ENCODE peak calls at places on chromosomes 5 and 9, in nine cellular contexts. U is NCI-H1092 treated with DMSO at 0.1 percent for 48 hours, J is C1 segment of cervical spinal cord, P is aorta, C is astrocyte, O is HTR-8/SVneo, M is kidney tubule cell, T is pons, E is HCEC 1CT. R is an unnamed sample.

GRCh38 chr5:34957299-34957698 is 27.9 kb downstream of the DNAJC21 start:
- DNase-seq in M (no peak), J (no peak), P (no peak), U (no peak), T (no peak), C (no peak), E (no peak), O (no peak), R (no peak)

GRCh38 chr9:82891321-82891720 is 171.6 kb downstream of the RASEF start:
- DNase-seq in C (peak), J (no peak), T (no peak), U (no peak), P (no peak), M (no peak), E (no peak), O (no peak), R (no peak)

GRCh38 chr5:166845044-166845443 is 1446.4 kb upstream of the WWC1 start:
- DNase-seq in M (peak), U (no peak), T (no peak), E (no peak), C (peak), J (no peak), O (peak), P (no peak), R (peak)

GRCh38 chr5:122924203-122924602 is 78.8 kb downstream of the SNX24 start:
- DNase-seq in P (peak), M (no peak), E (no peak), T (no peak), O (peak), U (no peak), C (peak), J (no peak), R (peak)

GRCh38 chr5:1386274-1386717 is 41.4 kb upstream of the CLPTM1L start:
- DNase-seq in E (peak), M (peak), O (peak), C (peak), T (peak), P (peak), J (peak), U (peak), R (no peak)

GRCh38 chr5:159010611-159011497 is 88.9 kb downstream of the EBF1 start:
- DNase-seq in P (peak), M (no peak), C (no peak), O (no peak), U (no peak), J (no peak), T (no peak), E (no peak), R (no peak)

GRCh38 chr9:101026824-101027223 is 1.7 kb upstream of the PLPPR1 start:
- DNase-seq in T (peak), J (no peak), O (no peak), E (no peak), P (no peak), C (no peak), U (peak), M (peak), R (no peak)

GRCh38 chr5:59342181-59342580 is 551.3 kb downstream of the PDE4D start:
- DNase-seq in T (no peak), P (no peak), J (no peak), E (no peak), C (peak), M (no peak), U (peak), O (no peak), R (no peak)

GRCh38 chr5:9370256-9370655 is 175.6 kb downstream of the SEMA5A start:
- DNase-seq in P (no peak), O (no peak), T (no peak), C (no peak), J (no peak), U (no peak), M (peak), E (peak), R (no peak)

GRCh38 chr5:124235031-124235562 is 511.3 kb downstream of the ZNF608 start:
- DNase-seq in C (no peak), E (no peak), U (no peak), M (no peak), P (no peak), J (no peak), T (peak), O (no peak), R (no peak)

GRCh38 chr5:181133610-181134231 is 2.8 kb upstream of the OR2V1 start:
- DNase-seq in C (peak), P (peak), E (peak), J (no peak), O (peak), M (peak), U (no peak), T (no peak), R (peak)

GRCh38 chr9:109499631-109500120 is 1.6 kb upstream of the PTPN3 start:
- DNase-seq in O (peak), E (no peak), U (no peak), C (no peak), P (peak), T (no peak), M (peak), J (no peak), R (peak)

GRCh38 chr5:18270635-18271338 is 636.5 kb downstream of the TAF11L14 start:
- DNase-seq in T (no peak), O (no peak), P (no peak), M (no peak), E (no peak), C (no peak), J (no peak), U (no peak), R (no peak)

GRCh38 chr9:133514475-133515239 is 10.1 kb downstream of the MYMK start:
- DNase-seq in T (peak), P (peak), U (peak), C (no peak), O (no peak), M (no peak), J (peak), E (no peak), R (no peak)

GRCh38 chr9:33458444-33458843 is 11.1 kb upstream of the AQP3 start:
- DNase-seq in P (no peak), O (peak), J (no peak), M (peak), E (peak), U (no peak), C (peak), T (no peak), R (no peak)

GRCh38 chr5:82422751-82423181 is 144.6 kb upstream of the RPS23 start:
- DNase-seq in U (no peak), T (no peak), M (peak), C (peak), J (no peak), O (no peak), E (no peak), P (peak), R (no peak)

GRCh38 chr5:137735531-137736284 is at the start of gene KLHL3:
- DNase-seq in T (peak), C (peak), E (no peak), O (peak), J (peak), P (peak), U (peak), M (peak), R (no peak)

GRCh38 chr9:124004608-124005007 is 7.0 kb upstream of the LHX2 start:
- DNase-seq in M (no peak), J (no peak), T (no peak), E (no peak), C (no peak), U (peak), P (no peak), O (no peak), R (no peak)

GRCh38 chr5:86861514-86861913 is 243.8 kb downstream of the COX7C start:
- DNase-seq in J (peak), P (no peak), C (no peak), U (no peak), E (no peak), T (peak), O (no peak), M (peak), R (peak)

R was measured in MG63.